ENCODE peak calls at places on chromosomes 12 and 14, in eight cellular contexts. T, P, G, K, E, V, O and C are unnamed samples.

GRCh38 chr12:58455146-58455545 is 465.2 kb downstream of the LRIG3 start:
- DNase-seq in T (no peak), P (no peak), G (no peak), K (peak; percentile 52), E (no peak), V (no peak), O (no peak), C (no peak)

GRCh38 chr14:99564256-99564902 is 39.6 kb downstream of the CCDC85C start:
- DNase-seq in T (no peak), P (peak; percentile 51), G (no peak), K (peak; percentile 81), E (no peak), V (no peak), O (no peak), C (peak; percentile 81)

GRCh38 chr12:120362516-120363273 is 6.3 kb downstream of the MSI1 start:
- DNase-seq in T (no peak), P (no peak), G (no peak), K (no peak), E (no peak), V (no peak), O (no peak), C (no peak)

GRCh38 chr14:32382704-32383103 is 53.6 kb downstream of the AKAP6 start:
- DNase-seq in T (no peak), P (no peak), G (no peak), K (no peak), E (no peak), V (no peak), O (no peak), C (peak; percentile 34)

GRCh38 chr12:122138181-122138580 is 35.8 kb downstream of the IL31 start:
- DNase-seq in T (no peak), P (no peak), G (no peak), K (no peak), E (no peak), V (no peak), O (no peak), C (no peak)

GRCh38 chr12:63821781-63822251 is 22.7 kb upstream of the SRGAP1 start:
- DNase-seq in T (no peak), P (no peak), G (no peak), K (peak; percentile 47), E (no peak), V (no peak), O (no peak), C (no peak)

GRCh38 chr14:99072433-99072832 is 199.6 kb downstream of the BCL11B start:
- DNase-seq in T (no peak), P (no peak), G (no peak), K (no peak), E (no peak), V (no peak), O (no peak), C (no peak)

GRCh38 chr14:89386214-89386886 is 30.7 kb downstream of the FOXN3 start:
- DNase-seq in T (no peak), P (no peak), G (no peak), K (peak; percentile 22), E (no peak), V (peak; percentile 63), O (no peak), C (no peak)

GRCh38 chr12:50633950-50634349 is 129.2 kb downstream of the DIP2B start:
- DNase-seq in T (no peak), P (no peak), G (no peak), K (peak; percentile 41), E (no peak), V (no peak), O (no peak), C (no peak)

GRCh38 chr12:132904718-132905328 is 17.4 kb upstream of the CHFR start:
- DNase-seq in T (no peak), P (no peak), G (no peak), K (no peak), E (peak; percentile 71), V (no peak), O (peak; percentile 75), C (peak; percentile 75)

GRCh38 chr14:99502989-99503421 is 21.8 kb downstream of the CCNK start:
- DNase-seq in T (no peak), P (no peak), G (no peak), K (no peak), E (no peak), V (no peak), O (no peak), C (no peak)

GRCh38 chr12:65878540-65878939 is 54.3 kb downstream of the HMGA2 start:
- DNase-seq in T (no peak), P (no peak), G (no peak), K (no peak), E (no peak), V (no peak), O (no peak), C (no peak)

GRCh38 chr12:132466241-132467188 is 23.4 kb upstream of the FBRSL1 start:
- DNase-seq in T (no peak), P (no peak), G (no peak), K (no peak), E (no peak), V (no peak), O (no peak), C (no peak)

GRCh38 chr14:104708606-104709268 is 15.3 kb upstream of the ADSS1 start:
- DNase-seq in T (peak; percentile 91), P (peak; percentile 35), G (no peak), K (peak; percentile 39), E (peak; percentile 78), V (no peak), O (peak; percentile 54), C (peak; percentile 97)

GRCh38 chr12:105679982-105680381 is 349.5 kb downstream of the C12orf75 start:
- DNase-seq in T (no peak), P (no peak), G (no peak), K (no peak), E (no peak), V (no peak), O (no peak), C (no peak)

GRCh38 chr12:121598672-121599287 is 18.0 kb upstream of the KDM2B start:
- DNase-seq in T (no peak), P (peak; percentile 71), G (no peak), K (no peak), E (no peak), V (no peak), O (no peak), C (no peak)

GRCh38 chr12:99334737-99335136 is 312.8 kb upstream of the GARIN6 start:
- DNase-seq in T (no peak), P (no peak), G (no peak), K (no peak), E (no peak), V (no peak), O (no peak), C (no peak)

GRCh38 chr12:111673503-111673902 is 12.3 kb downstream of the BRAP start:
- DNase-seq in T (no peak), P (peak; percentile 31), G (peak; percentile 33), K (peak; percentile 31), E (peak; percentile 41), V (no peak), O (no peak), C (peak; percentile 37)

GRCh38 chr14:61444215-61444768 is 122.9 kb downstream of the PRKCH start:
- DNase-seq in T (no peak), P (no peak), G (no peak), K (no peak), E (no peak), V (no peak), O (no peak), C (no peak)

GRCh38 chr14:22598896-22599244 is 770 bp downstream of the ABHD4 start:
- DNase-seq in T (peak; percentile 81), P (peak; percentile 82), G (peak; percentile 16), K (peak; percentile 71), E (peak; percentile 53), V (no peak), O (no peak), C (no peak)

GRCh38 chr14:68981124-68981523 is 2.0 kb upstream of the ACTN1 start:
- DNase-seq in T (no peak), P (no peak), G (no peak), K (no peak), E (no peak), V (no peak), O (no peak), C (no peak)

GRCh38 chr12:71900091-71900490 is 38.6 kb upstream of the TPH2 start:
- DNase-seq in T (peak; percentile 7), P (peak; percentile 6), G (no peak), K (peak; percentile 20), E (no peak), V (no peak), O (no peak), C (no peak)

GRCh38 chr12:124501827-124502226 is 65.6 kb downstream of the NCOR2 start:
- DNase-seq in T (no peak), P (no peak), G (no peak), K (no peak), E (no peak), V (no peak), O (no peak), C (no peak)
- TF ChIP-seq RAD21 in T (no peak), P (no peak), G (no peak), K (no peak), E (no peak), V (no peak), O (no peak), C (no peak)

GRCh38 chr12:38465020-38465419 is 148.4 kb downstream of the ALG10B start:
- DNase-seq in T (no peak), P (no peak), G (no peak), K (no peak), E (no peak), V (no peak), O (no peak), C (no peak)

DNA sequence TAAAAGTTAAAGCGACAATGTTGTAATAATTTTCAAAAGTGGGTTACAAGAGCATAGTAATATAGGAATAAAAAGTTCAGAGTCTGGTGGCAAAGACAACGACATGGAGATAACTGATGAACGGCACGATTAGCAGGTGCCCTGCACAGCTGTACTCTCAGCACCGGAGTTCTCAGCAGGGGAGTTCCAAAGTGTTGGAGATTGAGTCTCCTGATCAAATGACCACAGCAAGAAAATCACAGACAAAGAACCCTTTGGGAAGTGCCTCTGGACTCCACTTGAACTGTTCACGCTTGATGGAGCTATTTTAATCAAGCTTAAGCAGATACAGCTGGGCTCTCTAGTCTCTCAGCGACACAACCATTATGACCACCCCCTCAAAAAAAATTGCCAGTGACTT is 153.1 kb downstream of the ALG10B start:
- DNase-seq in T (no peak), P (no peak), G (no peak), K (no peak), E (no peak), V (no peak), O (no peak), C (no peak)
- TF ChIP-seq RAD21 in T (no peak), P (no peak), G (no peak), K (no peak), E (no peak), V (no peak), O (no peak), C (no peak)

DNA sequence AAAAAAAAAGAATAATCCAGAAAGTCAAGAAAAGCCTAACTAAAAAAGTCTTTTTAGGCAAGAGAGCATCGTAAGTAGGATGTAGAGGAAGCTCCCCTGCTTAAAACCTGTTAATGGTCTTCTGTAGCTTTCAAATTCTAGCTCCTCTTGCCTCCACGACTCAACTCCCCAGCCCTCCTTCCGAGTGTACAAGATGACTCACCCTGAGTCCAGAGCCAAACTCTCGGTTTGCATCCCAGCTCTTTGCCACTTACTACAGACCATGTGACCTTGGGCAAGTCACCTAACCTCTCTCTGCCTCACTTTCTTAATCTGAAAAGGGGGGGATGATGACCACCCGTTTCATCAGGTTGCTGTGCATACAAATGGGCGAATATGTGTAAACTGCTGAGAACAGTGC is 460.4 kb downstream of the DPF3 start:
- DNase-seq in T (peak; percentile 6), P (no peak), G (no peak), K (peak; percentile 59), E (no peak), V (no peak), O (no peak), C (no peak)
- TF ChIP-seq RAD21 in T (no peak), P (no peak), G (no peak), K (no peak), E (no peak), V (no peak), O (no peak), C (no peak)

GRCh38 chr12:46916796-46917419 is 91.1 kb upstream of the SLC38A4 start:
- DNase-seq in T (no peak), P (no peak), G (no peak), K (peak; percentile 33), E (no peak), V (no peak), O (no peak), C (no peak)
- TF ChIP-seq RAD21 in T (no peak), P (no peak), G (no peak), K (no peak), E (no peak), V (no peak), O (no peak), C (no peak)